ENCODE peak calls at places on chromosomes 11 and 22, in four cellular contexts. One of them, this sample, is unnamed.

GRCh38 chr11:2210366-2211112 is 38.9 kb upstream of the TH start:
- DNase-seq in A549: no peak
- DNase-seq in GM12865: no peak
- DNase-seq in fibroblast of pulmonary artery: no peak
- DNase-seq in this sample: no peak

GRCh38 chr11:1390603-1391164 is 950 bp downstream of the BRSK2 start:
- DNase-seq in A549: no peak
- DNase-seq in GM12865: no peak
- DNase-seq in fibroblast of pulmonary artery: no peak
- DNase-seq in this sample: no peak

GRCh38 chr11:95352733-95353346 is 121.8 kb upstream of the SESN3 start:
- DNase-seq in A549: no peak
- DNase-seq in GM12865: no peak
- DNase-seq in fibroblast of pulmonary artery: no peak
- DNase-seq in this sample: no peak

GRCh38 chr11:9276571-9276970 is 11.4 kb upstream of the DENND5A start:
- DNase-seq in A549: peak
- DNase-seq in GM12865: peak
- DNase-seq in fibroblast of pulmonary artery: peak
- DNase-seq in this sample: peak

GRCh38 chr11:133821776-133822175 is 23.5 kb downstream of the SPATA19 start:
- DNase-seq in A549: peak
- DNase-seq in GM12865: peak
- DNase-seq in fibroblast of pulmonary artery: peak
- DNase-seq in this sample: no peak

GRCh38 chr11:22193348-22194051 is 615 bp downstream of the ANO5 start:
- DNase-seq in A549: peak
- DNase-seq in GM12865: peak
- DNase-seq in fibroblast of pulmonary artery: no peak
- DNase-seq in this sample: no peak

GRCh38 chr22:30538280-30538679 is 8.3 kb downstream of the SEC14L6 start:
- DNase-seq in A549: no peak
- DNase-seq in GM12865: no peak
- DNase-seq in fibroblast of pulmonary artery: peak
- DNase-seq in this sample: peak

GRCh38 chr11:132610216-132610615 is 922.1 kb downstream of the OPCML start:
- DNase-seq in A549: no peak
- DNase-seq in GM12865: no peak
- DNase-seq in fibroblast of pulmonary artery: peak
- DNase-seq in this sample: no peak

GRCh38 chr11:108551653-108552462 is 41.7 kb downstream of the EXPH5 start:
- DNase-seq in A549: no peak
- DNase-seq in GM12865: no peak
- DNase-seq in fibroblast of pulmonary artery: peak
- DNase-seq in this sample: no peak

GRCh38 chr22:47041201-47042115 is 279.0 kb downstream of the TBC1D22A start:
- DNase-seq in A549: no peak
- DNase-seq in GM12865: no peak
- DNase-seq in fibroblast of pulmonary artery: no peak
- DNase-seq in this sample: no peak

GRCh38 chr22:17403906-17404305 is 34.6 kb downstream of the CECR2 start:
- DNase-seq in A549: no peak
- DNase-seq in GM12865: no peak
- DNase-seq in fibroblast of pulmonary artery: peak
- DNase-seq in this sample: no peak

GRCh38 chr11:59923813-59924212 is 14.4 kb upstream of the OOSP1 start:
- DNase-seq in A549: no peak
- DNase-seq in GM12865: no peak
- DNase-seq in fibroblast of pulmonary artery: no peak
- DNase-seq in this sample: no peak

GRCh38 chr22:19942071-19942885 is 660 bp upstream of the TXNRD2 start:
- DNase-seq in A549: peak
- DNase-seq in GM12865: peak
- DNase-seq in fibroblast of pulmonary artery: peak
- DNase-seq in this sample: no peak

GRCh38 chr22:44671742-44672141 is 30.3 kb upstream of the PRR5 start:
- DNase-seq in A549: peak
- DNase-seq in GM12865: no peak
- DNase-seq in fibroblast of pulmonary artery: peak
- DNase-seq in this sample: peak

GRCh38 chr11:44673691-44674090 is 53.1 kb upstream of the TSPAN18 start:
- DNase-seq in A549: no peak
- DNase-seq in GM12865: no peak
- DNase-seq in fibroblast of pulmonary artery: no peak
- DNase-seq in this sample: no peak

GRCh38 chr11:79309402-79309801 is 131.4 kb downstream of the TENM4 start:
- DNase-seq in A549: no peak
- DNase-seq in GM12865: no peak
- DNase-seq in fibroblast of pulmonary artery: no peak
- DNase-seq in this sample: no peak

GRCh38 chr11:73281201-73281741 is 9.1 kb downstream of the P2RY6 start:
- DNase-seq in A549: no peak
- DNase-seq in GM12865: no peak
- DNase-seq in fibroblast of pulmonary artery: no peak
- DNase-seq in this sample: no peak

GRCh38 chr11:86687083-86687799 is 14.8 kb upstream of the ME3 start:
- DNase-seq in A549: no peak
- DNase-seq in GM12865: no peak
- DNase-seq in fibroblast of pulmonary artery: no peak
- DNase-seq in this sample: no peak

GRCh38 chr11:47216141-47216798 is 1.5 kb downstream of the DDB2 start:
- DNase-seq in A549: peak
- DNase-seq in GM12865: peak
- DNase-seq in fibroblast of pulmonary artery: peak
- DNase-seq in this sample: peak

GRCh38 chr11:102286292-102286691 is 31.0 kb upstream of the BIRC3 start:
- DNase-seq in A549: no peak
- DNase-seq in GM12865: no peak
- DNase-seq in fibroblast of pulmonary artery: no peak
- DNase-seq in this sample: no peak

GRCh38 chr11:15194671-15195415 is 80.1 kb downstream of the INSC start:
- DNase-seq in A549: no peak
- DNase-seq in GM12865: no peak
- DNase-seq in fibroblast of pulmonary artery: no peak
- DNase-seq in this sample: no peak

GRCh38 chr22:28829358-28830181 is 29.2 kb upstream of the XBP1 start:
- DNase-seq in A549: peak
- DNase-seq in GM12865: peak
- DNase-seq in fibroblast of pulmonary artery: peak
- DNase-seq in this sample: peak

GRCh38 chr11:115420524-115420923 is 83.7 kb downstream of the CADM1 start:
- DNase-seq in A549: no peak
- DNase-seq in GM12865: no peak
- DNase-seq in fibroblast of pulmonary artery: no peak
- DNase-seq in this sample: no peak

GRCh38 chr22:38454361-38455062 is 487 bp downstream of the KCNJ4 start:
- DNase-seq in A549: no peak
- DNase-seq in GM12865: peak
- DNase-seq in fibroblast of pulmonary artery: no peak
- DNase-seq in this sample: no peak

GRCh38 chr11:14424096-14424495 is 65.1 kb upstream of the RRAS2 start:
- DNase-seq in A549: no peak
- DNase-seq in GM12865: no peak
- DNase-seq in fibroblast of pulmonary artery: peak
- DNase-seq in this sample: peak

GRCh38 chr11:100687630-100688395 is 725 bp downstream of the ARHGAP42 start:
- DNase-seq in A549: peak
- DNase-seq in GM12865: peak
- DNase-seq in fibroblast of pulmonary artery: peak
- DNase-seq in this sample: peak

GRCh38 chr11:31870609-31871309 is 59.6 kb upstream of the PAX6 start:
- DNase-seq in A549: peak
- DNase-seq in GM12865: peak
- DNase-seq in fibroblast of pulmonary artery: peak
- DNase-seq in this sample: peak

GRCh38 chr11:116384407-116384806 is 388.4 kb downstream of the BUD13 start:
- DNase-seq in A549: no peak
- DNase-seq in GM12865: no peak
- DNase-seq in fibroblast of pulmonary artery: no peak
- DNase-seq in this sample: no peak

GRCh38 chr11:104484784-104485554 is 321.0 kb upstream of the PDGFD start:
- DNase-seq in A549: no peak
- DNase-seq in GM12865: no peak
- DNase-seq in fibroblast of pulmonary artery: no peak
- DNase-seq in this sample: no peak

GRCh38 chr11:42827845-42828244 is 484.0 kb upstream of the API5 start:
- DNase-seq in A549: no peak
- DNase-seq in GM12865: no peak
- DNase-seq in fibroblast of pulmonary artery: no peak
- DNase-seq in this sample: no peak

GRCh38 chr11:110362916-110363574 is 66.6 kb upstream of the RDX start:
- DNase-seq in A549: peak
- DNase-seq in GM12865: peak
- DNase-seq in fibroblast of pulmonary artery: peak
- DNase-seq in this sample: peak

GRCh38 chr11:69667619-69668604 is 7.2 kb downstream of the LTO1 start:
- DNase-seq in A549: no peak
- DNase-seq in GM12865: no peak
- DNase-seq in fibroblast of pulmonary artery: no peak
- DNase-seq in this sample: no peak

GRCh38 chr22:27489265-27489675 is 312.3 kb downstream of the MN1 start:
- DNase-seq in A549: peak
- DNase-seq in GM12865: no peak
- DNase-seq in fibroblast of pulmonary artery: peak
- DNase-seq in this sample: peak

GRCh38 chr22:37282385-37282677 is at the start of gene CYTH4:
- DNase-seq in A549: no peak
- DNase-seq in GM12865: peak
- DNase-seq in fibroblast of pulmonary artery: no peak
- DNase-seq in this sample: peak

GRCh38 chr22:40407831-40408717 is 37.7 kb downstream of the SGSM3 start:
- DNase-seq in A549: no peak
- DNase-seq in GM12865: no peak
- DNase-seq in fibroblast of pulmonary artery: no peak
- DNase-seq in this sample: peak

GRCh38 chr11:74418509-74418895 is 20.3 kb upstream of the PGM2L1 start:
- DNase-seq in A549: peak
- DNase-seq in GM12865: no peak
- DNase-seq in fibroblast of pulmonary artery: peak
- DNase-seq in this sample: peak

GRCh38 chr11:47324520-47324919 is 28.0 kb downstream of the MYBPC3 start:
- DNase-seq in A549: no peak
- DNase-seq in GM12865: no peak
- DNase-seq in fibroblast of pulmonary artery: no peak
- DNase-seq in this sample: no peak

GRCh38 chr11:110989734-110990133 is 255.8 kb upstream of the POU2AF2 start:
- DNase-seq in A549: no peak
- DNase-seq in GM12865: no peak
- DNase-seq in fibroblast of pulmonary artery: peak
- DNase-seq in this sample: peak

GRCh38 chr11:68840661-68841653 is 759 bp downstream of the CPT1A start:
- DNase-seq in A549: peak
- DNase-seq in GM12865: peak
- DNase-seq in fibroblast of pulmonary artery: peak
- DNase-seq in this sample: no peak

DNA sequence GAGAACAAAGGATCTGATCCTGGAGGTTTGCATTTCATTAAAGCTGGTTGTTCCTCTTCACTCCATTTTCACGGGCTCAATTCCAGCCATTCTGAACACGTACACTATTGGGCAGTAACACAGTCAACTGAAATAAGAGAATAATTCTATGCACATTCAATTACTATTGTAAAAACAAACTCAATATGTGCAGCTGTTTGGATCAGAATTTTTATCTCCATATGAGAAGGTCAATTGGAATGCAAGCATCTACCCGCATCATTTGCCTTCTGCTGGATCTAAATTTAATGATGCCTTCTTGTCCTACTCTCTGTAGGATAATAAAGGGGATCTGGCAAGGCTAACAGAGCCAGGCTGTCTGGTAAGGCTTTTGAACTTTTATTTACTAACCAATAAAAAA is 562.8 kb upstream of the CCDC179 start:
- DNase-seq in A549: no peak
- DNase-seq in GM12865: no peak
- DNase-seq in fibroblast of pulmonary artery: no peak
- DNase-seq in this sample: no peak
- TF ChIP-seq CTCF in A549: no peak
- TF ChIP-seq CTCF in GM12865: no peak
- TF ChIP-seq CTCF in fibroblast of pulmonary artery: no peak
- TF ChIP-seq CTCF in this sample: no peak

GRCh38 chr11:38693306-38693705 is 2095.3 kb upstream of the RAG2 start:
- DNase-seq in A549: no peak
- DNase-seq in GM12865: no peak
- DNase-seq in fibroblast of pulmonary artery: no peak
- DNase-seq in this sample: no peak
- H3K4me3 ChIP-seq in A549: no peak
- H3K4me3 ChIP-seq in GM12865: no peak
- H3K4me3 ChIP-seq in fibroblast of pulmonary artery: no peak
- H3K4me3 ChIP-seq in this sample: no peak

GRCh38 chr22:42932197-42932519 is 75.1 kb upstream of the ARFGAP3 start:
- DNase-seq in A549: no peak
- DNase-seq in GM12865: no peak
- DNase-seq in fibroblast of pulmonary artery: no peak
- DNase-seq in this sample: no peak

GRCh38 chr22:42929838-42930155 is 72.7 kb upstream of the ARFGAP3 start:
- DNase-seq in A549: no peak
- DNase-seq in GM12865: no peak
- DNase-seq in fibroblast of pulmonary artery: no peak
- DNase-seq in this sample: no peak

GRCh38 chr22:42928969-42929837 is 72.1 kb upstream of the ARFGAP3 start:
- DNase-seq in A549: no peak
- DNase-seq in GM12865: peak
- DNase-seq in fibroblast of pulmonary artery: peak
- DNase-seq in this sample: peak

GRCh38 chr22:42931421-42932196 is 74.5 kb upstream of the ARFGAP3 start:
- DNase-seq in A549: no peak
- DNase-seq in GM12865: peak
- DNase-seq in fibroblast of pulmonary artery: peak
- DNase-seq in this sample: no peak

GRCh38 chr22:42930810-42931420 is 73.8 kb upstream of the ARFGAP3 start:
- DNase-seq in A549: peak
- DNase-seq in GM12865: peak
- DNase-seq in fibroblast of pulmonary artery: peak
- DNase-seq in this sample: peak
- TF ChIP-seq CTCF in A549: no peak
- TF ChIP-seq CTCF in GM12865: no peak
- TF ChIP-seq CTCF in fibroblast of pulmonary artery: no peak
- TF ChIP-seq CTCF in this sample: peak

GRCh38 chr11:45852018-45852711 is 4.9 kb downstream of the CRY2 start:
- DNase-seq in A549: no peak
- DNase-seq in GM12865: no peak
- DNase-seq in fibroblast of pulmonary artery: no peak
- DNase-seq in this sample: no peak
- H3K4me3 ChIP-seq in A549: no peak
- H3K4me3 ChIP-seq in GM12865: no peak
- H3K4me3 ChIP-seq in fibroblast of pulmonary artery: no peak
- H3K4me3 ChIP-seq in this sample: no peak

GRCh38 chr11:118005224-118006152 is 19.3 kb downstream of the IL10RA start:
- DNase-seq in A549: no peak
- DNase-seq in GM12865: no peak
- DNase-seq in fibroblast of pulmonary artery: no peak
- DNase-seq in this sample: no peak
- TF ChIP-seq CTCF in A549: no peak
- TF ChIP-seq CTCF in GM12865: no peak
- TF ChIP-seq CTCF in fibroblast of pulmonary artery: no peak
- TF ChIP-seq CTCF in this sample: no peak

This sample was measured in epithelial cell of esophagus.